ENCODE peak calls at places on chromosome 6, in four cellular contexts. V is psoas muscle, T is mammary epithelial cell, M is cardiac muscle cell. A is an unnamed sample.

GRCh38 chr6:134647861-134648260 is 302.0 kb downstream of the ALDH8A1 start:
- DNase-seq in V (no peak), M (no peak), T (no peak), A (no peak)

GRCh38 chr6:38131527-38131965 is 312.0 kb downstream of the ZFAND3 start:
- DNase-seq in M (no peak), T (peak), V (no peak), A (peak)

GRCh38 chr6:110513001-110513400 is 36.6 kb upstream of the SLC22A16 start:
- DNase-seq in T (peak), M (no peak), V (no peak), A (no peak)

GRCh38 chr6:40251609-40252008 is 317.3 kb upstream of the MOCS1 start:
- DNase-seq in V (no peak), M (no peak), T (no peak), A (no peak)

GRCh38 chr6:49986551-49986950 is 17.1 kb upstream of the DEFB113 start:
- DNase-seq in M (no peak), V (no peak), T (no peak), A (no peak)

GRCh38 chr6:34953084-34954025 is 64.3 kb downstream of the ANKS1A start:
- DNase-seq in T (peak), V (no peak), M (no peak), A (peak)

GRCh38 chr6:164133095-164133494 is 718.6 kb downstream of the QKI start:
- DNase-seq in T (no peak), M (no peak), V (no peak), A (no peak)

GRCh38 chr6:15872252-15873103 is 209.7 kb upstream of the DTNBP1 start:
- DNase-seq in V (no peak), T (no peak), M (no peak), A (no peak)

GRCh38 chr6:16511048-16511660 is 250.1 kb downstream of the ATXN1 start:
- DNase-seq in T (peak), M (peak), V (no peak), A (no peak)

GRCh38 chr6:16292432-16292831 is 54.0 kb downstream of the GMPR start:
- DNase-seq in M (no peak), T (no peak), V (no peak), A (no peak)

GRCh38 chr6:28941681-28942448 is 18.1 kb upstream of the TRIM27 start:
- DNase-seq in V (no peak), T (no peak), M (peak), A (peak)

GRCh38 chr6:7214400-7214940 is 98.5 kb downstream of the SSR1 start:
- DNase-seq in V (no peak), T (no peak), M (no peak), A (no peak)

GRCh38 chr6:69090132-69090531 is 455.1 kb downstream of the ADGRB3 start:
- DNase-seq in V (no peak), T (no peak), M (no peak), A (no peak)

GRCh38 chr6:63750400-63750799 is 114.8 kb downstream of the PHF3 start:
- DNase-seq in V (no peak), M (no peak), T (peak), A (no peak)

GRCh38 chr6:135168766-135169165 is 12.3 kb upstream of the MYB start:
- DNase-seq in V (no peak), T (no peak), M (no peak), A (no peak)

GRCh38 chr6:155939253-155939652 is 483.6 kb upstream of the NOX3 start:
- DNase-seq in M (no peak), T (no peak), V (no peak), A (no peak)

DNA sequence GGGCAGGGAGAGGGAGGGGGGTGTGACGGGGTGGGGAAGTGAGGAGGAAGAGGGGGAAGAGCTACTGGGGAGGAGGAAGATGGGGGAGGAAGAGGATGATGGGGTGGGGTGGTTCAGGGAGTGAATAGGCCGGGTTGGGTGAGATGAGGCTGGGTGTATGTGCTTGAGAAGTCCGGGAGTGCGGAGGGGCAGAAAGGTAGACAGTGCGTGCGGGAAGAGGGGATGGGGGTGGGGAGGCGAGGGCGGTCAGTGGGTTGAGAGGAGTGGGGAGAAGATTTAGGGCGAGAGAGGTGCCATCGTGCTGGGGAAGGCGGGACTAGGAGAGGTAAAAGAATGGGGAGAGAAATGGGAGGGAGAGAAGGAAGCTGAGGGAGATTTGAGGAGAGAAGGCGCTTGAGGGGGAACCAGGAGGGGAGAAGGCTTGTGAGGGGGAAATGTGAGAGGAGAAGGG is 30.9 kb upstream of the NOTCH4 start:
- DNase-seq in T (no peak), V (no peak), M (no peak), A (no peak)
- H3K4me3 ChIP-seq in T (peak), V (peak), M (no peak), A (peak)

GRCh38 chr6:5339757-5340156 is 78.4 kb downstream of the FARS2 start:
- DNase-seq in T (no peak), M (no peak), V (no peak), A (no peak)

GRCh38 chr6:5338177-5338960 is 77.1 kb downstream of the FARS2 start:
- DNase-seq in V (no peak), T (no peak), M (no peak), A (no peak)

GRCh38 chr6:5334341-5334740 is 73.0 kb downstream of the FARS2 start:
- DNase-seq in V (no peak), T (no peak), M (no peak), A (no peak)

GRCh38 chr6:5335020-5335419 is 73.7 kb downstream of the FARS2 start:
- DNase-seq in V (no peak), M (no peak), T (no peak), A (no peak)

GRCh38 chr6:5337573-5337972 is 76.3 kb downstream of the FARS2 start:
- DNase-seq in T (no peak), M (no peak), V (no peak), A (no peak)
- TF ChIP-seq CTCF in T (no peak), M (no peak), V (no peak), A (no peak)

GRCh38 chr6:136751991-136752390 is 40.3 kb downstream of the MAP3K5 start:
- DNase-seq in T (no peak), V (no peak), M (no peak), A (no peak)
- H3K4me3 ChIP-seq in T (no peak), V (no peak), M (no peak), A (no peak)

DNA sequence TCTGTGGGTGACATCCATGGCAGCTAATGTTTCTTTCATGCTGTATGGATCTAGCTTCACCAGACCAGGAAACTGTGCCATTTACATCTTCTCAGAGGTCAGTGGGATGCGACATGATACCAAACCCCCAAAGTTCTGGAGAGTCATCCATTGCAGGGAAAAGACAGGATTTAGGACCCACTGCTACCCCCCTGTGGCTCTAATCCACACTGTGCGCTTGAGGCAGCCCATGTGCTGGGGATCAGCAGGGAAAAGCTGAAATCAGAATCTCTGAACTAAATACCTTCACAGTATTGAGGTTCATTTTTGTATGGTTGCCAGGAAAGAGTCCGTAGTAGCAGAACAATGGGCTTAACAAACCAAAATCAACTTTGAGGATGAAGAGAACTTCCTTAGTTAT is 164.4 kb downstream of the TMEM242 start:
- DNase-seq in T (no peak), V (no peak), M (peak), A (no peak)
- TF ChIP-seq CTCF in T (no peak), V (no peak), M (peak), A (peak)

DNA sequence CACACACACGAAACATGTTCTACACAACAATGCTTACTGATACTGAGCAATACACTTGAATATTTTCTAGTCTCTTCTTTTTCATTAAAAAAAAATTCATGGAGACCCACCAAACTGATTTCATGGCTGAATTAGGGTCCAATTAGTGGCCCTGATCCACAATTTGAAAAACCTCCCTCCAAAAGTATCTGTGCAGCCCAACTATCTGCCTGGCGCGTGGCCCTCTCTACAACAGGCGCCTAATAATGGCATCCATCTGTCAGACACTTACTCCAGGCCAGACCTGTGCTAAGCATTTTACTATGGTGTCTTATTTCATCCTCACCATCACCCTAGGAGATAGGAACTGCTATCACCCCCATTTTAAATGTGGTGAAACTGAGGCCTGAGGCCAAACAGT is 14.0 kb downstream of the TFEB start:
- DNase-seq in M (no peak), T (no peak), V (no peak), A (no peak)
- H3K4me3 ChIP-seq in M (no peak), T (no peak), V (no peak), A (no peak)